ENCODE peak calls at places on chromosomes 16 and 17, in four cellular contexts. C, P, J and I are unnamed samples.

GRCh38 chr16:66386629-66387622 is 20.4 kb downstream of the CDH5 start:
- DNase-seq in P (no peak), J (no peak), C (no peak), I (no peak)

GRCh38 chr16:57260294-57260929 is 15.4 kb downstream of the ARL2BP start:
- DNase-seq in P (no peak), J (no peak), C (no peak), I (peak; percentile 49)

GRCh38 chr16:67006930-67007658 is 18.7 kb downstream of the CES4A start:
- DNase-seq in J (no peak), P (no peak), C (no peak), I (no peak)

GRCh38 chr17:67038861-67039365 is 5.4 kb upstream of the CACNG1 start:
- DNase-seq in J (no peak), C (no peak), P (no peak), I (no peak)

GRCh38 chr16:77057161-77057736 is 133.7 kb upstream of the MON1B start:
- DNase-seq in C (no peak), P (no peak), J (no peak), I (no peak)

GRCh38 chr16:87464691-87465300 is 28.0 kb downstream of the ZCCHC14 start:
- DNase-seq in C (no peak), J (peak; percentile 90), P (no peak), I (no peak)

GRCh38 chr17:31726980-31727427 is 132.0 kb downstream of the COPRS start:
- DNase-seq in P (no peak), C (no peak), J (no peak), I (no peak)

GRCh38 chr17:7177954-7178477 is 1.2 kb downstream of the ASGR1 start:
- DNase-seq in P (no peak), C (no peak), J (no peak), I (peak; percentile 77)

GRCh38 chr17:79633154-79633553 is 22.3 kb upstream of the RBFOX3 start:
- DNase-seq in P (no peak), C (no peak), J (no peak), I (no peak)

GRCh38 chr17:1998426-1998784 is 26.7 kb downstream of the RTN4RL1 start:
- DNase-seq in P (no peak), J (no peak), C (no peak), I (no peak)

GRCh38 chr16:35776-36305 is 17.6 kb downstream of the POLR3K start:
- DNase-seq in J (no peak), C (no peak), P (no peak), I (no peak)

GRCh38 chr17:48011405-48012150 is 26.0 kb downstream of the COPZ2 start:
- DNase-seq in C (no peak), J (no peak), P (peak; percentile 80), I (peak; percentile 72)

GRCh38 chr16:2532494-2533141 is 1.4 kb upstream of the CEMP1 start:
- DNase-seq in J (no peak), C (no peak), P (no peak), I (no peak)

GRCh38 chr16:12868169-12868568 is 33.2 kb upstream of the SHISA9 start:
- DNase-seq in C (no peak), J (no peak), P (no peak), I (no peak)

GRCh38 chr17:80826955-80827645 is 164.5 kb upstream of the CHMP6 start:
- DNase-seq in J (no peak), P (peak; percentile 68), C (no peak), I (no peak)

GRCh38 chr17:40514013-40514875 is 12.8 kb upstream of the TNS4 start:
- DNase-seq in C (no peak), J (no peak), P (no peak), I (no peak)

GRCh38 chr16:53898993-53899392 is 195.0 kb downstream of the FTO start:
- DNase-seq in J (no peak), P (no peak), C (no peak), I (no peak)

GRCh38 chr17:927611-928461 is 51.7 kb downstream of the NXN start:
- DNase-seq in J (no peak), P (no peak), C (no peak), I (no peak)

GRCh38 chr17:49378311-49378710 is 16.3 kb upstream of the ZNF652 start:
- DNase-seq in J (no peak), C (no peak), P (no peak), I (no peak)

GRCh38 chr17:20010099-20010863 is 1.1 kb downstream of the SPECC1 start:
- DNase-seq in C (no peak), J (peak; percentile 77), P (peak; percentile 73), I (no peak)

GRCh38 chr17:2695243-2695960 is 16.2 kb downstream of the CLUH start:
- DNase-seq in P (no peak), C (no peak), J (no peak), I (no peak)

GRCh38 chr17:1853698-1854097 is 23.9 kb downstream of the RPA1 start:
- DNase-seq in J (no peak), C (no peak), P (no peak), I (no peak)

GRCh38 chr16:65034915-65035314 is 86.9 kb downstream of the CDH11 start:
- DNase-seq in J (no peak), P (no peak), C (no peak), I (no peak)

GRCh38 chr17:28810437-28810836 is 32.2 kb downstream of the FAM222B start:
- DNase-seq in P (no peak), C (no peak), J (no peak), I (no peak)

GRCh38 chr16:85202631-85203461 is 90.6 kb upstream of the CIBAR2 start:
- DNase-seq in J (no peak), P (no peak), C (no peak), I (no peak)

GRCh38 chr16:4521971-4522623 is 16.5 kb downstream of the CDIP1 start:
- DNase-seq in J (no peak), C (no peak), P (peak; percentile 89), I (peak; percentile 62)

GRCh38 chr16:90044111-90044551 is 24.9 kb upstream of the DBNDD1 start:
- DNase-seq in C (no peak), P (no peak), J (no peak), I (no peak)

GRCh38 chr17:37110012-37110701 is 161.4 kb downstream of the AATF start:
- DNase-seq in J (no peak), C (no peak), P (no peak), I (no peak)

GRCh38 chr17:82317394-82318168 is at the start of gene CD7:
- DNase-seq in P (no peak), J (peak; percentile 62), C (no peak), I (no peak)

GRCh38 chr17:8909621-8910292 is 42.3 kb upstream of the PIK3R6 start:
- DNase-seq in C (no peak), J (no peak), P (no peak), I (no peak)

GRCh38 chr17:36920032-36921000 is 17.0 kb upstream of the LHX1 start:
- DNase-seq in J (no peak), C (no peak), P (no peak), I (peak; percentile 63)

GRCh38 chr17:41654908-41655607 is 30.7 kb upstream of the KRT17 start:
- DNase-seq in P (no peak), C (no peak), J (no peak), I (no peak)

GRCh38 chr17:83194189-83194565 is 114.8 kb downstream of the METRNL start:
- DNase-seq in C (no peak), P (no peak), J (no peak), I (no peak)

GRCh38 chr17:75498019-75498725 is 17.2 kb downstream of the CASKIN2 start:
- DNase-seq in C (no peak), P (no peak), J (no peak), I (no peak)

GRCh38 chr17:64281962-64282752 is 19.1 kb upstream of the TEX2 start:
- DNase-seq in J (no peak), C (no peak), P (peak; percentile 71), I (no peak)

GRCh38 chr16:20866161-20866772 is 33.9 kb downstream of the DCUN1D3 start:
- DNase-seq in C (no peak), J (no peak), P (no peak), I (no peak)

GRCh38 chr17:3845361-3845753 is 689 bp downstream of the NCBP3 start:
- DNase-seq in J (no peak), C (no peak), P (no peak), I (no peak)

GRCh38 chr17:30237296-30238002 is 2.0 kb upstream of the SLC6A4 start:
- DNase-seq in P (no peak), J (no peak), C (no peak), I (peak; percentile 57)

GRCh38 chr17:64380985-64381384 is 9.7 kb downstream of the PECAM1 start:
- DNase-seq in P (no peak), J (no peak), C (no peak), I (no peak)